ENCODE peak calls at places on chromosome 10, in five cellular contexts. D is cardiac fibroblast, W is right lobe of liver, R is tibial artery, E is esophagus squamous epithelium. G is an unnamed sample.

GRCh38 chr10:54833029-54833428 is 32.0 kb upstream of the PCDH15 start:
- DNase-seq in E (no peak), D (no peak), R (no peak), W (no peak), G (no peak)

GRCh38 chr10:113022265-113022664 is 72.2 kb downstream of the TCF7L2 start:
- DNase-seq in R (no peak), W (no peak), E (no peak), D (peak), G (no peak)

GRCh38 chr10:62858364-62858763 is 42.2 kb upstream of the EGR2 start:
- DNase-seq in D (peak), W (no peak), R (no peak), E (no peak), G (no peak)

GRCh38 chr10:48896756-48897437 is 42.7 kb downstream of the LRRC18 start:
- DNase-seq in E (no peak), R (no peak), W (no peak), D (no peak), G (no peak)

GRCh38 chr10:686155-686931 is 3.1 kb downstream of the DIP2C start:
- DNase-seq in R (no peak), E (no peak), D (no peak), W (no peak), G (no peak)

GRCh38 chr10:99370993-99371392 is 41.8 kb downstream of the CNNM1 start:
- DNase-seq in W (no peak), D (peak), R (no peak), E (no peak), G (peak)

GRCh38 chr10:128907155-128907554 is 559.9 kb upstream of the MGMT start:
- DNase-seq in E (no peak), W (no peak), D (no peak), R (no peak), G (no peak)

GRCh38 chr10:3118621-3119020 is 51.3 kb downstream of the PFKP start:
- DNase-seq in W (no peak), D (no peak), E (no peak), R (no peak), G (no peak)

GRCh38 chr10:128062837-128063563 is 63.2 kb downstream of the MKI67 start:
- DNase-seq in R (peak), E (no peak), D (peak), W (no peak), G (no peak)

GRCh38 chr10:61633665-61634064 is 29.1 kb upstream of the CABCOCO1 start:
- DNase-seq in R (no peak), E (no peak), D (peak), W (no peak), G (peak)

GRCh38 chr10:3465406-3465891 is 292.9 kb upstream of the PITRM1 start:
- DNase-seq in E (no peak), D (peak), R (no peak), W (peak), G (peak)

GRCh38 chr10:2282194-2282593 is 544.9 kb upstream of the ADARB2 start:
- DNase-seq in W (no peak), D (no peak), E (no peak), R (no peak), G (no peak)

GRCh38 chr10:125002423-125003145 is 60.7 kb downstream of the ZRANB1 start:
- DNase-seq in E (no peak), R (peak), W (peak), D (no peak), G (no peak)

GRCh38 chr10:44922021-44922420 is 10.9 kb downstream of the TMEM72 start:
- DNase-seq in E (no peak), D (no peak), W (no peak), R (peak), G (no peak)

GRCh38 chr10:33326897-33327296 is 7.6 kb downstream of the NRP1 start:
- DNase-seq in E (no peak), W (no peak), R (no peak), D (peak), G (no peak)

GRCh38 chr10:114271779-114272167 is 32.7 kb downstream of the VWA2 start:
- DNase-seq in R (peak), D (peak), E (no peak), W (no peak), G (peak)

GRCh38 chr10:112336556-112337201 is 37.2 kb upstream of the ACSL5 start:
- DNase-seq in R (no peak), E (no peak), W (no peak), D (no peak), G (peak)

GRCh38 chr10:72935358-72935757 is 19.2 kb downstream of the PLA2G12B start:
- DNase-seq in W (no peak), E (no peak), D (no peak), R (no peak), G (peak)

GRCh38 chr10:117413928-117414618 is 38.8 kb upstream of the PDZD8 start:
- DNase-seq in R (no peak), E (no peak), D (peak), W (no peak), G (peak)

GRCh38 chr10:69801434-69802315 is at the start of gene COL13A1:
- DNase-seq in D (peak), W (no peak), R (peak), E (no peak), G (peak)

DNA sequence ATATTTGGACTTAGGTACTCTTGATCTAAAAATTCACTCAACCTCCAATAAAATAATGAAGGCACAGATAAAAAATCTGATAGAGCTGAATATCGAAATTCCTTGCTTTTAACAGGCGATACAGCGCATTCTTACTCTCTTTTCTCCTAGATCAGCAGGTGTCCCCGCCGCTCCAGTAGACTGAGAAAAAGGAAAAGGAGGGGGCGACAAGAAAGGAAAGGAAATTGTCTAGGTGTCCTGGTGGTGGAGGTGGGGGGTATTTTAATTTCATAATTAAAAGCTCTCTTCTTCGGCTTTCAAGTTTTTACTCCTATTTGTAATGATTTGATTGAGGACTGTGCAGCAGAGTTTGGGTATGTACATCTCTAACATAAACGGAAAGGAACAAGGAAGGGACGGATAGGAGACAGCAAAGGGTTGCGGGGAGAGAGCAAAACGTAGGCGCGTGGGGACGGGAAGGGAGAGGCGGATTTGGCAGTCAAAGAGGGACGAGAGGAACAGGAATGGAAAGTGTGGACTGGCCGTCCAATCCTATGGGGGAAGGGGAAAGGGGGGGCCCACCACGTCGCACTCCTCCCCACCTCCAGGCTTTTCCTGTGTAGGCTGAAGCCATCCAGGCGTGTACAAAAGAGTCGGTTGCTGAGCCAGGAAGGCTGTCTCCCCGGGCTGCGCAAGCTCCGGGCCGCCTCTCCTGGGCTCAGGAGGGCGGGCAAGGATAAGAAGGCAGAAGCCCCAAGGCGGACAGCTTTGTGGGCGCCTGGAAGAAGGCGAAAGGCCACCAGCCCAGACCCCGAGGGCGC is 875 bp upstream of the HECTD2 start:
- DNase-seq in W (peak), R (peak), D (peak), E (peak), G (peak)
- TF ChIP-seq CTCF in W (no peak), R (peak), D (no peak), E (peak), G (no peak)

GRCh38 chr10:77661100-77661499 is 23.5 kb upstream of the KCNMA1 start:
- DNase-seq in R (no peak), W (no peak), D (no peak), E (no peak), G (no peak)
- TF ChIP-seq CTCF in R (no peak), W (no peak), D (no peak), E (no peak), G (no peak)

GRCh38 chr10:11823989-11824346 is 812 bp downstream of the PROSER2 start:
- DNase-seq in E (no peak), R (no peak), W (no peak), D (peak), G (no peak)
- TF ChIP-seq CTCF in E (no peak), R (no peak), W (no peak), D (no peak), G (no peak)

GRCh38 chr10:88934900-88935672 is 17.5 kb downstream of the ACTA2 start:
- DNase-seq in E (no peak), W (peak), R (peak), D (peak), G (peak)
- TF ChIP-seq CTCF in E (peak), W (peak), R (peak), D (peak), G (peak)

DNA sequence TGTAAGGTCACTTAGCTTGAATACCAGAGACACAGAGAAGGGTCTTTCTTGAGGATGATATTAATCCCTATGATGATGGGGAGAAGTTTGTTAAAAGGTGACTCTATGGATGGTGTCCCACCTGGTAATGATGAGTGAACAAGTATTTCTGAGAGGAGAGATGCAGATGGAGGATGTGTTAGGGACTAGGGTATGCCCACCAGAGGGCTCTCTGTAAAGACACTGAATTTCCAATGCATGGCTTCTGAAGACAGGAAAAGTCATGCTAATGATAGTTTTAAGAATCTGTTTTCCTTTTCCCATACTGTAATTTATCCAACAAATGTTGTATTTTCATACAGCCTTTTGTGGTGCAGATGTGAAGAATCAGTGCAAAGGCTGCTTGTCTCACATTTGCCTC is 1250.9 kb upstream of the CELF2 start:
- DNase-seq in D (peak), E (no peak), W (no peak), R (no peak), G (peak)
- TF ChIP-seq CTCF in D (peak), E (no peak), W (no peak), R (no peak), G (no peak)

GRCh38 chr10:78969719-78970118 is 99.0 kb upstream of the ZMIZ1 start:
- DNase-seq in E (no peak), W (no peak), R (no peak), D (no peak), G (no peak)

GRCh38 chr10:78970261-78970660 is 98.5 kb upstream of the ZMIZ1 start:
- DNase-seq in W (no peak), D (no peak), E (no peak), R (no peak), G (no peak)

GRCh38 chr10:78972947-78973900 is 95.5 kb upstream of the ZMIZ1 start:
- DNase-seq in R (peak), E (no peak), W (peak), D (peak), G (peak)

GRCh38 chr10:78972160-78972946 is 96.4 kb upstream of the ZMIZ1 start:
- DNase-seq in W (peak), D (peak), E (no peak), R (peak), G (no peak)

GRCh38 chr10:78971094-78971682 is 97.6 kb upstream of the ZMIZ1 start:
- DNase-seq in R (no peak), W (no peak), D (no peak), E (no peak), G (no peak)
- TF ChIP-seq CTCF in R (no peak), W (no peak), D (peak), E (no peak), G (no peak)

GRCh38 chr10:119253433-119254174 is 46.2 kb downstream of the GRK5 start:
- DNase-seq in R (peak), W (peak), D (peak), E (no peak), G (peak)
- TF ChIP-seq CTCF in R (peak), W (no peak), D (no peak), E (no peak), G (no peak)

DNA sequence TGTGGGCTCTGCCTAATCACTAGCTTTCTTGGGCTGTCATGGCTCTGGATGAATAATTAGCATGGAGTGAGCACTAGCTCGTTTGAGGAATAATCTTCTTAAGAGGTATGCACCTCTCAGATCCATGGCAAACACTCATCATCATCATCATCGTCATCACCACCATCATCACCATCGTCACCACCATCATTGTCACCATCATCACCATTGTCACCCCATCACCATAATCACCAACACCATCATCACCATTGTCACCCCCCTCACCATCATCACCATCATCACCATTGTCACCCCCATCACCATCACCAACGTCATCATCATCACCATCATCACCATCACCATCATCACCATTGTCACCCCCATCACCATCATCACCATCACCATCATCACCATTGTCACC is 60.8 kb upstream of the NMT2 start:
- DNase-seq in D (no peak), R (no peak), E (no peak), W (no peak), G (no peak)
- TF ChIP-seq CTCF in D (no peak), R (no peak), E (no peak), W (no peak), G (no peak)